ENCODE peak calls at places on chromosomes 4 and X, in four cellular contexts. K, A, W and I are unnamed samples.

GRCh38 chr4:161894493-161895167 is 269.2 kb downstream of the FSTL5 start:
- DNase-seq in W (no peak), A (no peak), K (no peak), I (no peak)

GRCh38 chrX:111719426-111720210 is 38.6 kb downstream of the ALG13 start:
- DNase-seq in A (peak), K (no peak), W (no peak), I (no peak)

GRCh38 chr4:109211671-109212070 is 90.8 kb downstream of the COL25A1 start:
- DNase-seq in W (no peak), K (no peak), A (peak), I (no peak)

GRCh38 chrX:44344687-44345086 is 1.2 kb upstream of the EFHC2 start:
- DNase-seq in K (no peak), W (no peak), A (no peak), I (no peak)

GRCh38 chr4:53706422-53707032 is 115.2 kb upstream of the LNX1 start:
- DNase-seq in A (peak), W (peak), K (no peak), I (no peak)

GRCh38 chr4:108068422-108068821 is 78.7 kb downstream of the HADH start:
- DNase-seq in W (no peak), K (no peak), A (peak), I (no peak)

GRCh38 chrX:123277347-123277746 is 93.3 kb downstream of the GRIA3 start:
- DNase-seq in W (no peak), K (no peak), A (no peak), I (no peak)

GRCh38 chr4:37892641-37893040 is 1.8 kb downstream of the TBC1D1 start:
- DNase-seq in W (no peak), A (no peak), K (peak), I (peak)

GRCh38 chr4:75639124-75639695 is 8.9 kb upstream of the CDKL2 start:
- DNase-seq in A (no peak), W (no peak), K (no peak), I (peak)